ENCODE peak calls at places on chromosomes 6 and 20, in ten cellular contexts. V, R, I, L, S, X, C, W, G and J are unnamed samples. For H3K36me3, the result is how much of the 10 kb centered on the place peaks cover.

GRCh38 chr6:142960098-142960497 is 15.1 kb upstream of the HIVEP2 start:
- DNase-seq in V (no peak), R (no peak), I (no peak), L (no peak), S (no peak), X (no peak), C (peak), W (no peak), G (no peak), J (no peak)

GRCh38 chr6:29553268-29554057 is 6.1 kb downstream of the UBD start:
- DNase-seq in V (no peak), R (no peak), I (peak), L (peak), S (peak), X (peak), C (peak), W (peak), G (peak), J (peak)

GRCh38 chr6:3022765-3023662 is 23.3 kb downstream of the NQO2 start:
- DNase-seq in V (no peak), R (peak), I (no peak), L (peak), S (no peak), X (no peak), C (no peak), W (no peak), G (no peak), J (peak)

GRCh38 chr20:52483382-52483781 is 291.8 kb upstream of the ZFP64 start:
- DNase-seq in V (no peak), R (no peak), I (no peak), L (no peak), S (no peak), X (no peak), C (no peak), W (no peak), G (no peak), J (no peak)

GRCh38 chr20:35954907-35955251 is 577 bp upstream of the SCAND1 start:
- DNase-seq in V (no peak), R (no peak), I (no peak), L (peak), S (no peak), X (no peak), C (peak), W (no peak), G (peak), J (no peak)

GRCh38 chr6:37713529-37714119 is 15.9 kb upstream of the MDGA1 start:
- DNase-seq in V (no peak), R (no peak), I (no peak), L (no peak), S (no peak), X (no peak), C (peak), W (no peak), G (no peak), J (no peak)

GRCh38 chr20:58664883-58665282 is 13.8 kb downstream of the STX16 start:
- DNase-seq in V (no peak), R (no peak), I (no peak), L (no peak), S (no peak), X (no peak), C (no peak), W (no peak), G (no peak), J (no peak)

GRCh38 chr6:105452924-105453756 is 50.3 kb upstream of the PREP start:
- DNase-seq in V (no peak), R (peak), I (peak), L (peak), S (peak), X (no peak), C (no peak), W (no peak), G (no peak), J (no peak)

GRCh38 chr6:127690092-127690491 is 113.1 kb downstream of the C6orf58 start:
- DNase-seq in V (no peak), R (no peak), I (no peak), L (no peak), S (no peak), X (no peak), C (peak), W (no peak), G (no peak), J (no peak)

DNA sequence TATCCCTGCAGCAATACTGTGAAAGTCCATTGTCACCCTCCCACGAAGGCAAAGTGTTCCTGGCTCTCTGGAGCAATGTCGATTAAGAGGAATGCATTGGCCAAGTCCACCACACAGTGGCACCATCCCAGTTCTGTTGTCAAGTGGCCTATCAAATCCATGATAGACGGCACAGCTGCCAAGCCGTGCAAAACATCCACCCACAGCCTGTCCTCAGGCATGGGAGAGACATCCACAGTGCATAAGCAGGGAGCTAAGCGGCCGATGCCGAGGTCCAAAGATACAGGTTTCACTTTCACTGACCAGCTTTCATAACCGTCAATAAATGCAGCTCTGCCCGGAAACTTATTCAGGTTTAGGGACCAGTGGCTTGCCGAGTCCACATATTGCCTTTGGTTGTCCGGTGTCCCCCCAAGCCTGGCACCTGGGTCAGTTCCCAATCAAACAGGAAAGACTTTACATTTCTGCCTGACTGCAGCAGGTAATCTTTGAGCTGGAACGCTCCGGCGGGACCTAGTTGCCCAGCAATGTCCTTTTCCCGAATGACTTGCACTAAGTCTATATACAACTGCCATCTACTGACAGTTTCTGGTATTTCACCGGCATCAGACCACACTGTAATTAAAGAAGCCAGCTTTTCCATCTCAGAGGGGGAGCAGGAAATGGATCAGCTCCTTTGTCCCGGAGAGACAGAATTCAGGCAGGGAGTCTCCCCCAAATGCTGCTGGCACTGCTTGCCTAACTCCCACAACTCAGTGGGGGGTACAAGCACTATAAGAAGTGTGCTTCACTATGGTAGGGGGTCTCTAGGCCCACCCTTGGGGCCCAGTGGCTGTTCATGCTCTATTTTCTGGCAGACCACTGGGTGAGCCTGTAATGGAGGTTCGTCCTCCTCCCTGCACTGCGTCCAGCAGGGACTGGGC is 6.3 kb downstream of the ZKSCAN3 start:
- DNase-seq in V (peak), R (peak), I (peak), L (peak), S (peak), X (peak), C (peak), W (peak), G (peak), J (peak)
- H3K4me3 ChIP-seq in V (peak), R (peak), I (peak), L (peak), S (peak), X (peak), C (peak), W (peak), G (peak), J (peak)

DNA sequence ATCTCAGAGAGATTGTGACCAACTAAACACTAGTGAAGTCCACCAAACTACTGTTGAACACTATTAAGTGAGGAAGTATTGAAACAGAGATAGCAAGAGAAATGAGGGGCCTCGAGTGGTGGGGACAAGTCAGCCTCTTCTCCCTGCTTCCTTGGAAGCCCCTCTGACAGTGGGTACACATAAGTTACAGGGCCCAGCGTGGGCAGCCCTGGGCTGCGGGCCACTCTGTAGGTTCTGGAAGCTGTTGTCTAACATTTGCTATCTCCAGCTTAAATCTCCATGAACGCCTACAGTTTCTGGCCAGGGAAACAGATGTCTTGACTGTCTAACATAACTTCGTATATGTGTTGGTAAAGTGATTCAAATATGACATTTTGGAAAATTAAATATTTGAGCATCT is 71.4 kb downstream of the KLHL32 start:
- DNase-seq in V (no peak), R (no peak), I (no peak), L (no peak), S (no peak), X (no peak), C (no peak), W (no peak), G (no peak), J (no peak)
- H3K36me3 ChIP-seq in V (under half), R (under half), I (under half), L (under half), S (under half), X (under half), C (under half), W (under half), G (under half), J (under half)

DNA sequence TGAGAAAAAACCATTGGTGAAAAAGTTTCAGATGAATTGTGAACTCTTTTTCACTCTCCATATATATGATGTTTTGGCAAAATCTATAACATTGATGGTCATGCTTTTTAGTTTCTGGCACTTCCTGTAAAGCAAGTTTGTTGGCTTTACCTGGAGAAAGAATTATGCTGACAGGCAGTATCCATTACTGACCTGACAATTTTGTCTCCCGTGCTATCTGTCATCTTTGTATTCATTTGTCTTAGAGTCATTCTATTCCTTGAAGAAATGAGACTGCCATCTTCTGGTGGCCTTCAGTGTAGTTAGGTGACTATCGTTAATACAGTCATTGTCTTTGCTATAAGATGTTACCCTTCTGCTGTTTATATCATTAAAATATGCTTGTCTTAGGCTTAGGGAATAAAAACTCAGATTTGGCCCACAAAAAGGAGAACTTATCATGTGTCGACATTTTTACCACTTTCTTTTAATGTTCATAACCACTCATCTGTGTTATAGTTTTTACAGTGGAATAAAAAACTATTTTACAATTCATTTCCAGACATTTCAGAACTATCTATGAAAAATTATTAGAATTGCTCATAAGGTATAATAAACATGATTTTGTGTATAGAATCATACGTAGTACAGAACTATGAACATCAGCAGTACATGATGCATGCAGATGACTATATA is 707.0 kb downstream of the EPM2A start:
- DNase-seq in V (no peak), R (no peak), I (no peak), L (no peak), S (no peak), X (no peak), C (peak), W (no peak), G (no peak), J (no peak)
- TF ChIP-seq CTCF in V (no peak), R (no peak), I (peak), L (no peak), S (peak), X (no peak), C (peak), W (no peak), G (peak), J (no peak)

GRCh38 chr6:28449056-28449455 is 5.8 kb upstream of the ZSCAN23 start:
- DNase-seq in V (no peak), R (no peak), I (no peak), L (no peak), S (no peak), X (no peak), C (no peak), W (no peak), G (no peak), J (no peak)

GRCh38 chr6:28443112-28443773 is at the start of gene ZSCAN23:
- DNase-seq in V (peak), R (peak), I (peak), L (peak), S (peak), X (peak), C (peak), W (peak), G (peak), J (peak)

GRCh38 chr6:28446818-28447511 is 3.7 kb upstream of the ZSCAN23 start:
- DNase-seq in V (no peak), R (peak), I (no peak), L (no peak), S (no peak), X (no peak), C (no peak), W (no peak), G (no peak), J (no peak)
- H3K4me3 ChIP-seq in V (peak), R (peak), I (peak), L (no peak), S (peak), X (peak), C (peak), W (no peak), G (peak), J (no peak)

GRCh38 chr6:119224095-119224701 is 125.4 kb downstream of the MAN1A1 start:
- DNase-seq in V (no peak), R (no peak), I (no peak), L (no peak), S (no peak), X (no peak), C (no peak), W (no peak), G (no peak), J (no peak)
- H3K36me3 ChIP-seq in V (under half), R (under half), I (under half), L (under half), S (under half), X (under half), C (under half), W (under half), G (under half), J (under half)

DNA sequence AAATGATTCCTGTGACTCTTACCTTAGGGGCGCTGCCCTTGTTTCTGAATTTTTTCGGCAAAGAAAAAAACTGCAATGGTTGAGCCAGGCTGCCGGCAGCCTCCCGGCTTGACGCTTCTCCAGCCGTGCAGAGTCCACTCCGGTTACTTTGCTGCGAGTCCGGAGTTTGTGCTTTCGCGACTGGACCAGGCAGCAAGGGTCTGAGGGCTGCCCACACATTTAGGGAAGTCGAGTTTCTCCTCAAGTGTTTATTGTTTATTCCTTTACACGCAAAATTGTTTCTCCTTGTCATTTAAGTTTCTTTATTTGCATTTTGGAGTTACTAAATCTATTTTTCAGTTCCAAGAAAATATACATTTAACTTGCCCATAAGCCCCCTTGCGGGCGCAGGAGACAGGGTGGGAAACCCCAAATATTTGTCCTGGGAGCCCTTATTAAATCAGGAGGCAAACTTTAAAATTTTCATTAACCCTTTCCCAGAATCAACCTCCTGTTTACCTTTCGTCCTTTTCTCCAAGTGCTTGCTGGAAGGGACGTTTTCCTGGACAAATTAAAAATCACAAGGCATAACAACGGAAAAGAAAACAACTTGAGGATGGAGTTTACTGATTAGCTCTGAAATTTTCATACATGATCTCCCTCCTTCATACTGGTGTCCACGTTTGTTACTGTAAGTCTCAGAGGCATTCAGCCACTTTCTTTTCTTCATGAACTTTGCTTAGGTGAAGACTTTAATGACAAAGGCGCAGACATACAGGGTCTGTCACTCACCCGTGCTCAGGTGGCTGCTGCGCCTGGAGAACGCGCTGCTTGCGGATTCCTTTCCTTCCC is 1.7 kb upstream of the PDE10A start:
- DNase-seq in V (no peak), R (no peak), I (no peak), L (no peak), S (no peak), X (no peak), C (no peak), W (no peak), G (no peak), J (no peak)
- TF ChIP-seq CTCF in V (no peak), R (no peak), I (no peak), L (no peak), S (no peak), X (no peak), C (no peak), W (no peak), G (no peak), J (no peak)

GRCh38 chr20:34268851-34269668 is 27.8 kb downstream of the ASIP start:
- DNase-seq in V (peak), R (peak), I (peak), L (peak), S (peak), X (no peak), C (no peak), W (peak), G (no peak), J (peak)
- H3K4me3 ChIP-seq in V (peak), R (peak), I (peak), L (peak), S (peak), X (peak), C (peak), W (no peak), G (peak), J (no peak)

DNA sequence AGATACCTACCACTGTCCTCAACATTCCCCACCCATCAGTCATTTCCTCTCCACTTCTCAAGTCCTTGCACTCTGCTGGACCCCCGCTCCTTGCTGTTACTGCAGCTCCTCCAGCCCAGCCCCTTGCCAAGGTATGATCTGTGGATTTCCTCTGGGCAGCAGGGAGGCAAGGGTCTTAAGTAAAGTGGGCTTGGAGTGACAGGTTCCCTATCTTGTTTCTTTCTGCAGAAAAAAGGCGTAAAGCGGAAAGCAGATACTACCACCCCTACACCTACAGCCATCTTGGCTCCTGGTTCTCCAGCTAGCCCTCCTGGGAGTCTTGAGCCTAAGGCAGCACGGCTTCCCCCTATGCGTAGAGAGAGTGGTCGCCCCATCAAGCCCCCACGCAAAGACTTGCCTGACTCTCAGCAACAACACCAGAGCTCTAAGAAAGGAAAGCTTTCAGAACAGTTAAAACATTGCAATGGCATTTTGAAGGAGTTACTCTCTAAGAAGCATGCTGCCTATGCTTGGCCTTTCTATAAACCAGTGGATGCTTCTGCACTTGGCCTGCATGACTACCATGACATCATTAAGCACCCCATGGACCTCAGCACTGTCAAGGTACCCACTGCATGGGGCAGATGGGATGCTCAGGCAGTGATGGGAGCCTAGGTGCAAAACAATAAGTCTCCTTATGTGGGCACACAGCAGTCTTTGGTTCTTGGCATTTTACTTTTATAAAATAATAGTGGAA is 8.1 kb downstream of the BRD2 start:
- DNase-seq in V (no peak), R (no peak), I (no peak), L (no peak), S (no peak), X (no peak), C (no peak), W (no peak), G (no peak), J (no peak)
- H3K36me3 ChIP-seq in V (under half), R (half or more), I (half or more), L (under half), S (half or more), X (half or more), C (half or more), W (half or more), G (half or more), J (under half)